ENCODE peak calls at places on chromosome 1, in nine cellular contexts. One of them, this sample, is unnamed.

GRCh38 chr1:39491146-39491921 is at the start of gene BMP8A:
- DNase-seq in A549: peak; percentile 79
- DNase-seq in PC-9: peak; percentile 83
- DNase-seq in thoracic aorta: no peak
- DNase-seq in nephron progenitor cell: peak; percentile 84
- DNase-seq in RWPE1: peak; percentile 80
- DNase-seq in cardiac fibroblast: peak; percentile 23
- DNase-seq in pancreas: peak; percentile 85
- DNase-seq in bronchial epithelial cell: no peak
- DNase-seq in this sample: peak; percentile 85

GRCh38 chr1:117260761-117261462 is 50.2 kb upstream of the VTCN1 start:
- DNase-seq in nephron progenitor cell: no peak
- DNase-seq in bronchial epithelial cell: no peak
- DNase-seq in PC-9: no peak
- DNase-seq in thoracic aorta: no peak
- DNase-seq in RWPE1: no peak
- DNase-seq in A549: no peak
- DNase-seq in cardiac fibroblast: no peak
- DNase-seq in pancreas: no peak
- DNase-seq in this sample: no peak

GRCh38 chr1:117137281-117137680 is 15.7 kb upstream of the TRIM45 start:
- DNase-seq in nephron progenitor cell: no peak
- DNase-seq in thoracic aorta: no peak
- DNase-seq in RWPE1: no peak
- DNase-seq in bronchial epithelial cell: no peak
- DNase-seq in cardiac fibroblast: no peak
- DNase-seq in PC-9: no peak
- DNase-seq in A549: no peak
- DNase-seq in pancreas: no peak
- DNase-seq in this sample: no peak

GRCh38 chr1:192506741-192507155 is 68.8 kb upstream of the RGS1 start:
- DNase-seq in pancreas: no peak
- DNase-seq in bronchial epithelial cell: no peak
- DNase-seq in A549: peak; percentile 12
- DNase-seq in RWPE1: peak; percentile 17
- DNase-seq in PC-9: no peak
- DNase-seq in thoracic aorta: no peak
- DNase-seq in cardiac fibroblast: peak; percentile 64
- DNase-seq in nephron progenitor cell: no peak
- DNase-seq in this sample: peak; percentile 43

GRCh38 chr1:89929467-89930063 is 65.3 kb upstream of the ZNF326 start:
- DNase-seq in cardiac fibroblast: no peak
- DNase-seq in RWPE1: no peak
- DNase-seq in A549: no peak
- DNase-seq in nephron progenitor cell: no peak
- DNase-seq in bronchial epithelial cell: no peak
- DNase-seq in pancreas: no peak
- DNase-seq in PC-9: no peak
- DNase-seq in thoracic aorta: no peak
- DNase-seq in this sample: no peak

GRCh38 chr1:90386899-90387334 is 330.2 kb downstream of the BARHL2 start:
- DNase-seq in thoracic aorta: no peak
- DNase-seq in pancreas: no peak
- DNase-seq in cardiac fibroblast: peak; percentile 37
- DNase-seq in A549: no peak
- DNase-seq in bronchial epithelial cell: peak; percentile 73
- DNase-seq in nephron progenitor cell: no peak
- DNase-seq in PC-9: no peak
- DNase-seq in RWPE1: peak; percentile 49
- DNase-seq in this sample: no peak

GRCh38 chr1:23362218-23362713 is 7.4 kb downstream of the ZNF436 start:
- DNase-seq in A549: no peak
- DNase-seq in nephron progenitor cell: no peak
- DNase-seq in RWPE1: no peak
- DNase-seq in bronchial epithelial cell: no peak
- DNase-seq in thoracic aorta: no peak
- DNase-seq in cardiac fibroblast: peak; percentile 32
- DNase-seq in pancreas: no peak
- DNase-seq in PC-9: no peak
- DNase-seq in this sample: no peak

GRCh38 chr1:112383759-112384370 is 12.1 kb upstream of the CTTNBP2NL start:
- DNase-seq in RWPE1: no peak
- DNase-seq in cardiac fibroblast: no peak
- DNase-seq in bronchial epithelial cell: no peak
- DNase-seq in PC-9: no peak
- DNase-seq in pancreas: peak; percentile 67
- DNase-seq in nephron progenitor cell: no peak
- DNase-seq in thoracic aorta: no peak
- DNase-seq in A549: no peak
- DNase-seq in this sample: no peak

GRCh38 chr1:107549152-107549810 is 408.4 kb downstream of the NTNG1 start:
- DNase-seq in bronchial epithelial cell: peak; percentile 72
- DNase-seq in RWPE1: no peak
- DNase-seq in thoracic aorta: no peak
- DNase-seq in pancreas: no peak
- DNase-seq in nephron progenitor cell: no peak
- DNase-seq in PC-9: no peak
- DNase-seq in A549: no peak
- DNase-seq in cardiac fibroblast: no peak
- DNase-seq in this sample: no peak
- TF ChIP-seq CTCF in bronchial epithelial cell: no peak
- TF ChIP-seq CTCF in RWPE1: no peak
- TF ChIP-seq CTCF in thoracic aorta: no peak
- TF ChIP-seq CTCF in pancreas: no peak
- TF ChIP-seq CTCF in nephron progenitor cell: no peak
- TF ChIP-seq CTCF in PC-9: no peak
- TF ChIP-seq CTCF in A549: no peak
- TF ChIP-seq CTCF in cardiac fibroblast: no peak
- TF ChIP-seq CTCF in this sample: no peak

GRCh38 chr1:248696775-248697174 is 5.8 kb downstream of the OR14I1 start:
- DNase-seq in thoracic aorta: no peak
- DNase-seq in A549: no peak
- DNase-seq in nephron progenitor cell: no peak
- DNase-seq in PC-9: no peak
- DNase-seq in bronchial epithelial cell: no peak
- DNase-seq in pancreas: no peak
- DNase-seq in RWPE1: no peak
- DNase-seq in cardiac fibroblast: no peak
- DNase-seq in this sample: no peak

GRCh38 chr1:248697907-248698306 is 4.7 kb downstream of the OR14I1 start:
- DNase-seq in cardiac fibroblast: no peak
- DNase-seq in bronchial epithelial cell: no peak
- DNase-seq in thoracic aorta: no peak
- DNase-seq in pancreas: no peak
- DNase-seq in PC-9: no peak
- DNase-seq in nephron progenitor cell: no peak
- DNase-seq in A549: no peak
- DNase-seq in RWPE1: no peak
- DNase-seq in this sample: no peak

GRCh38 chr1:248695451-248696132 is 7.0 kb downstream of the OR14I1 start:
- DNase-seq in nephron progenitor cell: no peak
- DNase-seq in PC-9: no peak
- DNase-seq in bronchial epithelial cell: peak; percentile 3
- DNase-seq in thoracic aorta: no peak
- DNase-seq in A549: no peak
- DNase-seq in pancreas: no peak
- DNase-seq in cardiac fibroblast: no peak
- DNase-seq in RWPE1: no peak
- DNase-seq in this sample: no peak

GRCh38 chr1:248699099-248699498 is 3.5 kb downstream of the OR14I1 start:
- DNase-seq in nephron progenitor cell: no peak
- DNase-seq in bronchial epithelial cell: no peak
- DNase-seq in RWPE1: no peak
- DNase-seq in A549: no peak
- DNase-seq in thoracic aorta: no peak
- DNase-seq in pancreas: no peak
- DNase-seq in cardiac fibroblast: no peak
- DNase-seq in PC-9: no peak
- DNase-seq in this sample: no peak

GRCh38 chr1:248696261-248696660 is 6.3 kb downstream of the OR14I1 start:
- DNase-seq in PC-9: peak; percentile 11
- DNase-seq in bronchial epithelial cell: no peak
- DNase-seq in A549: peak; percentile 14
- DNase-seq in nephron progenitor cell: no peak
- DNase-seq in RWPE1: no peak
- DNase-seq in cardiac fibroblast: no peak
- DNase-seq in thoracic aorta: no peak
- DNase-seq in pancreas: no peak
- DNase-seq in this sample: peak; percentile 43
- TF ChIP-seq CTCF in PC-9: no peak
- TF ChIP-seq CTCF in bronchial epithelial cell: no peak
- TF ChIP-seq CTCF in A549: peak; percentile 10
- TF ChIP-seq CTCF in nephron progenitor cell: no peak
- TF ChIP-seq CTCF in RWPE1: no peak
- TF ChIP-seq CTCF in cardiac fibroblast: no peak
- TF ChIP-seq CTCF in thoracic aorta: no peak
- TF ChIP-seq CTCF in pancreas: no peak
- TF ChIP-seq CTCF in this sample: no peak

GRCh38 chr1:175172503-175172902 is 20.1 kb downstream of the KIAA0040 start:
- DNase-seq in A549: no peak
- DNase-seq in PC-9: no peak
- DNase-seq in thoracic aorta: no peak
- DNase-seq in pancreas: no peak
- DNase-seq in RWPE1: no peak
- DNase-seq in bronchial epithelial cell: no peak
- DNase-seq in cardiac fibroblast: no peak
- DNase-seq in nephron progenitor cell: no peak
- DNase-seq in this sample: no peak

GRCh38 chr1:175171214-175171913 is 21.2 kb downstream of the KIAA0040 start:
- DNase-seq in cardiac fibroblast: no peak
- DNase-seq in thoracic aorta: no peak
- DNase-seq in A549: no peak
- DNase-seq in PC-9: no peak
- DNase-seq in RWPE1: no peak
- DNase-seq in pancreas: no peak
- DNase-seq in bronchial epithelial cell: no peak
- DNase-seq in nephron progenitor cell: no peak
- DNase-seq in this sample: no peak

GRCh38 chr1:175168782-175169181 is 23.8 kb downstream of the KIAA0040 start:
- DNase-seq in PC-9: no peak
- DNase-seq in bronchial epithelial cell: no peak
- DNase-seq in thoracic aorta: no peak
- DNase-seq in pancreas: no peak
- DNase-seq in nephron progenitor cell: no peak
- DNase-seq in cardiac fibroblast: no peak
- DNase-seq in A549: no peak
- DNase-seq in RWPE1: no peak
- DNase-seq in this sample: no peak

GRCh38 chr1:175166746-175167145 is 25.8 kb downstream of the KIAA0040 start:
- DNase-seq in RWPE1: no peak
- DNase-seq in A549: no peak
- DNase-seq in cardiac fibroblast: no peak
- DNase-seq in bronchial epithelial cell: no peak
- DNase-seq in pancreas: no peak
- DNase-seq in nephron progenitor cell: no peak
- DNase-seq in thoracic aorta: no peak
- DNase-seq in PC-9: no peak
- DNase-seq in this sample: no peak

DNA sequence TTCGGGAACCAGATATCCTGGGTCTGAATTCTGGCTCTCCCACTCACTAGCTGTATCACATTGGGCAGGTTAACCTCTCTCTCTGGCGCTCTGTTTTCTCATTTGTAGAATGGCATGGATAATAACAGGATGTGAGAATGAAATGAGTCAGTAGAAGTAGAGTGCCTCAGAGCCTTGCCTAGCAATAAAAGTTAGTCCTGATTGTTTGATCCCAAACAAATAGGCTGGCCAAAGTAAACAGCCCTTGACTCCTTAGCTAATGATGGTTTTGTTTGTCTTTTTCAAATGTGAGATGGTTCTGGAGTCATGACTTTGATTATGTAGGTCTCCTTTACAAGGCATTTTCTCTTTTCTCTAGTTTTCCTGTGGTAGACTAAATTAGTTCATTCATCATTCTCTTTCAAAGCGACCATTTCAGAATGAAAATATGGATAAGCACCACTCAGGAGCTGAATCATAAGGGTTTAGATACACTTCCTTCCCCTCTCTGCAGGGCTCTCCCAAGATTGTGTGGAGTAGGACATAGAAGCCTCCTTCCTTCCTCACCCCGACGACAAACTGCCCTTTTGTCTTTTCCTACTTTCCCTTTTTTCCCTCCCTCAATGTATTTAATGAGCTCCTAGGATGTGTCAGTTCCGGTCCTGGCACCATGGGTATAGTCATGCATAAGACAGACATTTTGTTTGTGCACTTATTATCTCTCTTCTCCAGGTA is 23.1 kb downstream of the KIAA0040 start:
- DNase-seq in A549: no peak
- DNase-seq in PC-9: no peak
- DNase-seq in thoracic aorta: no peak
- DNase-seq in RWPE1: peak; percentile 77
- DNase-seq in cardiac fibroblast: peak; percentile 10
- DNase-seq in bronchial epithelial cell: peak; percentile 88
- DNase-seq in pancreas: no peak
- DNase-seq in nephron progenitor cell: no peak
- DNase-seq in this sample: no peak
- TF ChIP-seq CTCF in A549: no peak
- TF ChIP-seq CTCF in PC-9: no peak
- TF ChIP-seq CTCF in thoracic aorta: no peak
- TF ChIP-seq CTCF in RWPE1: no peak
- TF ChIP-seq CTCF in cardiac fibroblast: no peak
- TF ChIP-seq CTCF in bronchial epithelial cell: no peak
- TF ChIP-seq CTCF in pancreas: no peak
- TF ChIP-seq CTCF in nephron progenitor cell: no peak
- TF ChIP-seq CTCF in this sample: no peak

GRCh38 chr1:160836561-160836960 is 26.1 kb downstream of the CD244 start:
- DNase-seq in nephron progenitor cell: no peak
- DNase-seq in thoracic aorta: no peak
- DNase-seq in RWPE1: no peak
- DNase-seq in PC-9: no peak
- DNase-seq in A549: no peak
- DNase-seq in cardiac fibroblast: no peak
- DNase-seq in bronchial epithelial cell: no peak
- DNase-seq in pancreas: no peak
- DNase-seq in this sample: no peak

GRCh38 chr1:160836981-160837557 is 25.6 kb downstream of the CD244 start:
- DNase-seq in A549: no peak
- DNase-seq in nephron progenitor cell: no peak
- DNase-seq in thoracic aorta: no peak
- DNase-seq in cardiac fibroblast: peak; percentile 66
- DNase-seq in RWPE1: no peak
- DNase-seq in bronchial epithelial cell: no peak
- DNase-seq in PC-9: no peak
- DNase-seq in pancreas: no peak
- DNase-seq in this sample: no peak

GRCh38 chr1:160834945-160835565 is 27.6 kb downstream of the CD244 start:
- DNase-seq in nephron progenitor cell: peak; percentile 49
- DNase-seq in A549: peak; percentile 41
- DNase-seq in PC-9: no peak
- DNase-seq in thoracic aorta: no peak
- DNase-seq in RWPE1: peak; percentile 23
- DNase-seq in cardiac fibroblast: peak; percentile 54
- DNase-seq in bronchial epithelial cell: peak; percentile 43
- DNase-seq in pancreas: no peak
- DNase-seq in this sample: peak; percentile 68

GRCh38 chr1:160838876-160839275 is 23.8 kb downstream of the CD244 start:
- DNase-seq in RWPE1: no peak
- DNase-seq in bronchial epithelial cell: no peak
- DNase-seq in cardiac fibroblast: no peak
- DNase-seq in PC-9: no peak
- DNase-seq in pancreas: no peak
- DNase-seq in A549: no peak
- DNase-seq in nephron progenitor cell: no peak
- DNase-seq in thoracic aorta: no peak
- DNase-seq in this sample: no peak

DNA sequence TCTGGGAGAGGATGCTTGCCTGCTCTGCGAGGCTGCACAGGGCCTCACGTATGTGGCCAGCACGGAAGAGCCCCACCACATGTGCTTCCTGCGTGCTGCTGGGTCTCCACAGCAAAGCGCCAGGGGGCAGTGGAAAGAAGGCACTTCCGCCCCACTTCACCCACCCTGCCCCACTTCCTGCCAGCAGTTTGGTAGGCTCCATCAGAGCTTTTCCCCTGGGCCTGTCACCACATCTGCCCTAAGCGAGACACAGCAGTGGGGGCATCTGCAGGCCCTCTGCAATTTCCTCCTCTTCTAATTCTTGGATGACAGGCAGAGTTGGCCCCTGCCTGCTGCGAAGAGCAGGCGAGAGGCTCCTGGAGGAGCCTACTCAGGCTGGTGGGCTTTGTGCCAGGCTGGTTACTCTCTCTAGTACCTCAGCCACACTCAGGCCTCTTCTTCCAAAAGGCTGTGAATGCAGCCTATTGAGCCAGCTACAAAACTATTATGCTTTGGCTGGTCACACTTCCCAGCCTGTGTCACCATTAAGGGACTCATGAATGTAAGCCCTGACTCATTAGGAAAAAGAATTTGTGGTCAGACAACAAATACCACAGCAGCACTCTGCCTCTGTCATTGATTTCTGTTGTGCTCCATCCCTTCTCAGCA is 25.0 kb downstream of the CD244 start:
- DNase-seq in bronchial epithelial cell: peak; percentile 29
- DNase-seq in PC-9: peak; percentile 46
- DNase-seq in A549: no peak
- DNase-seq in pancreas: no peak
- DNase-seq in nephron progenitor cell: no peak
- DNase-seq in thoracic aorta: no peak
- DNase-seq in RWPE1: no peak
- DNase-seq in cardiac fibroblast: peak; percentile 8
- DNase-seq in this sample: peak; percentile 65
- TF ChIP-seq CTCF in bronchial epithelial cell: no peak
- TF ChIP-seq CTCF in PC-9: no peak
- TF ChIP-seq CTCF in A549: no peak
- TF ChIP-seq CTCF in pancreas: no peak
- TF ChIP-seq CTCF in nephron progenitor cell: no peak
- TF ChIP-seq CTCF in thoracic aorta: no peak
- TF ChIP-seq CTCF in RWPE1: no peak
- TF ChIP-seq CTCF in cardiac fibroblast: no peak
- TF ChIP-seq CTCF in this sample: no peak

This sample was measured in Calu3.